ENCODE peak calls at places on chromosome 13, in eight cellular contexts. E is ovary, Y is heart left ventricle, O is left ventricle myocardium inferior, W is pancreas, B is osteoblast, Z is thoracic aorta, I is Peyer's patch. Q is an unnamed sample.

GRCh38 chr13:91313103-91313502 is 34.4 kb upstream of the MIR17HG start:
- DNase-seq in E (no peak), Y (no peak), O (no peak), W (no peak), B (no peak), Z (no peak), I (no peak), Q (no peak)

GRCh38 chr13:27660511-27660910 is 38.8 kb downstream of the POLR1D start:
- DNase-seq in E (no peak), Y (no peak), O (no peak), W (no peak), B (no peak), Z (no peak), I (no peak), Q (no peak)

GRCh38 chr13:29758591-29759114 is 91.8 kb downstream of the UBL3 start:
- DNase-seq in E (no peak), Y (no peak), O (no peak), W (peak; percentile 44), B (no peak), Z (no peak), I (no peak), Q (peak; percentile 10)

GRCh38 chr13:104460553-104460952 is 1394.3 kb upstream of the SLC10A2 start:
- DNase-seq in E (no peak), Y (no peak), O (no peak), W (no peak), B (no peak), Z (no peak), I (no peak), Q (no peak)

GRCh38 chr13:27533155-27533643 is 82.8 kb upstream of the MTIF3 start:
- DNase-seq in E (peak; percentile 87), Y (peak; percentile 90), O (peak; percentile 84), W (peak; percentile 87), B (peak; percentile 91), Z (no peak), I (peak; percentile 92), Q (peak; percentile 52)

GRCh38 chr13:42707596-42707995 is 73.8 kb upstream of the FAM216B start:
- DNase-seq in E (no peak), Y (no peak), O (no peak), W (no peak), B (no peak), Z (no peak), I (no peak), Q (no peak)

GRCh38 chr13:112657850-112658445 is 31.9 kb upstream of the ATP11A start:
- DNase-seq in E (no peak), Y (no peak), O (no peak), W (no peak), B (no peak), Z (no peak), I (no peak), Q (no peak)

GRCh38 chr13:27405521-27406134 is 18.8 kb upstream of the GTF3A start:
- DNase-seq in E (no peak), Y (no peak), O (no peak), W (no peak), B (no peak), Z (no peak), I (no peak), Q (no peak)

GRCh38 chr13:76634431-76635191 is 251.6 kb downstream of the KCTD12 start:
- DNase-seq in E (no peak), Y (no peak), O (no peak), W (no peak), B (no peak), Z (no peak), I (no peak), Q (no peak)

GRCh38 chr13:31798189-31798588 is 58.9 kb downstream of the RXFP2 start:
- DNase-seq in E (no peak), Y (no peak), O (no peak), W (no peak), B (no peak), Z (no peak), I (no peak), Q (no peak)

GRCh38 chr13:34776390-34776981 is 165.6 kb upstream of the NBEA start:
- DNase-seq in E (no peak), Y (no peak), O (no peak), W (no peak), B (no peak), Z (no peak), I (no peak), Q (no peak)

GRCh38 chr13:40082644-40083043 is 427.2 kb downstream of the COG6 start:
- DNase-seq in E (peak; percentile 77), Y (no peak), O (no peak), W (no peak), B (no peak), Z (no peak), I (no peak), Q (no peak)
- TF ChIP-seq CTCF in E (no peak), Y (no peak), O (no peak), W (no peak), B (no peak), Z (no peak), I (no peak), Q (no peak)

GRCh38 chr13:24199016-24199415 is 38.5 kb downstream of the SPATA13 start:
- DNase-seq in E (no peak), Y (no peak), O (no peak), W (no peak), B (no peak), Z (no peak), I (no peak), Q (no peak)
- H3K27ac ChIP-seq in E (no peak overlapping the region), Y (no peak overlapping the region), O (no peak overlapping the region), W (no peak overlapping the region), B (no peak overlapping the region), Z (no peak overlapping the region), I (no peak overlapping the region), Q (no peak overlapping the region)

GRCh38 chr13:111275995-111276618 is 44.3 kb upstream of the TEX29 start:
- DNase-seq in E (no peak), Y (no peak), O (no peak), W (no peak), B (no peak), Z (no peak), I (no peak), Q (no peak)

GRCh38 chr13:111279253-111279652 is 41.2 kb upstream of the TEX29 start:
- DNase-seq in E (no peak), Y (no peak), O (no peak), W (no peak), B (no peak), Z (no peak), I (no peak), Q (no peak)

GRCh38 chr13:111278711-111279110 is 41.7 kb upstream of the TEX29 start:
- DNase-seq in E (no peak), Y (no peak), O (no peak), W (no peak), B (no peak), Z (no peak), I (no peak), Q (no peak)

GRCh38 chr13:111280226-111280625 is 40.2 kb upstream of the TEX29 start:
- DNase-seq in E (no peak), Y (no peak), O (no peak), W (no peak), B (no peak), Z (no peak), I (no peak), Q (no peak)

GRCh38 chr13:111278258-111278657 is 42.2 kb upstream of the TEX29 start:
- DNase-seq in E (no peak), Y (no peak), O (no peak), W (no peak), B (no peak), Z (no peak), I (no peak), Q (no peak)
- H3K36me3 ChIP-seq in E (no peaks in the 10 kb centered on the region), Y (peaks cover 91% of the 10 kb centered on the region), O (peaks cover 75% of the 10 kb centered on the region), W (peaks cover 42% of the 10 kb centered on the region), B (peaks cover 46% of the 10 kb centered on the region), Z (peaks cover 23% of the 10 kb centered on the region), I (no peaks in the 10 kb centered on the region), Q (peaks cover 47% of the 10 kb centered on the region)

DNA sequence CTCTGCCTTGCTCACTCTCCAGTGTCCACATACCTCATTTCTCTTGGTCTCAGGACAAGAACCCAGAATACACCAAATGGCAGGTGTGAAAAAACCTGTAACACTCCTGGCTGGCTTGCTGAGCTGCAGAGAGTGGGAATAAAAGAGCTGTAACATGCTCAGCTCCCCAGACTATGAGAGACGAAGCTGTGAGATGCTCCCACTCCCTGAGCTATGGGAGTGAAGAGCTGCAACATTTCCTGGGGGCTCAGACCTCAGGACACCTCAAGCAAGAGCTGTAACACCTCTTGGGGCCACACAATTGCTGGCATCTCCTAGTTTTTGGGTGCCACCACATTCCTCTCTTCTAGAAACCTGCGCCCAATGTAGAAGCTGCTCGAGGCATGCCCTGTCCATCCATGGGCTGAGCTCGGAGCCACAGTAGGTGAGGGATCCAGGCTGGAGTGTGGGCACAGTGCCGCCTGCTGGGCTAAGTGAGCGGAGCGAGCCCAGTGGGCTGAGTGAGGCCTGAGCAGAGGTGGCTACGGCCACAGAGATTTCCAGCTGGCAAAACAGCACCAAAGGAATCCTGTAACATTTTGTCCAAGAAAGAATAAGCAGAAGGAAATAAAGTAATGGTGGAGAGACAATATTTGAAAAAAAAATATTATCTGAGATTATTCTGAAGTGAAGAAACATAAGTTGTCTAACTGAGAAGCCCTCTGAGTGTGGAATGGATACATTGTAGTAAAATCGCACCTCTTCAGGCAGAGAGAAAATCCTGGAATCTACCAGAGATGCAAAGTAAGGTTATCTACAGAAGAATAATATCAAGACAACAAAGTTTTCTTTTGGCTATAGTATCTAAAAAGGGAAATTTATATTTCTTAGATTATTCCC is 186.2 kb upstream of the PCDH9 start:
- DNase-seq in E (no peak), Y (no peak), O (no peak), W (no peak), B (peak; percentile 58), Z (no peak), I (no peak), Q (no peak)
- TF ChIP-seq CTCF in E (no peak), Y (peak; percentile 40), O (peak; percentile 52), W (no peak), B (peak; percentile 85), Z (no peak), I (no peak), Q (no peak)

GRCh38 chr13:40776232-40776631 is 5.2 kb upstream of the MRPS31 start:
- DNase-seq in E (no peak), Y (no peak), O (no peak), W (no peak), B (no peak), Z (no peak), I (no peak), Q (no peak)
- H3K27ac ChIP-seq in E (no peak overlapping the region), Y (no peak overlapping the region), O (no peak overlapping the region), W (no peak overlapping the region), B (no peak overlapping the region), Z (no peak overlapping the region), I (peak overlapping the region; percentile 66), Q (peak overlapping the region; percentile 25)

GRCh38 chr13:114026128-114026880 is 52.4 kb upstream of the C13orf46 start:
- DNase-seq in E (peak; percentile 54), Y (peak; percentile 27), O (no peak), W (no peak), B (no peak), Z (no peak), I (no peak), Q (no peak)
- H3K36me3 ChIP-seq in E (no peaks in the 10 kb centered on the region), Y (peaks cover 33% of the 10 kb centered on the region), O (peaks cover 23% of the 10 kb centered on the region), W (no peaks in the 10 kb centered on the region), B (peaks cover 69% of the 10 kb centered on the region), Z (peaks cover 30% of the 10 kb centered on the region), I (no peaks in the 10 kb centered on the region), Q (peaks cover 92% of the 10 kb centered on the region)